ENCODE peak calls at places on chromosomes 7 and 10, in seven cellular contexts. A is ovary, T is body of pancreas, V is esophagus squamous epithelium, D is transverse colon, B is tibial nerve, I is A549. M is an unnamed sample.

GRCh38 chr10:64733980-64734379 is 1212.8 kb downstream of the REEP3 start:
- DNase-seq in A (no peak), I (peak; percentile 45), T (peak; percentile 20), B (no peak), V (no peak), D (peak; percentile 9), M (no peak)

GRCh38 chr10:96665306-96665705 is 55.0 kb downstream of the PIK3AP1 start:
- DNase-seq in B (no peak), D (no peak), V (no peak), T (no peak), A (no peak), I (peak; percentile 27), M (no peak)

GRCh38 chr7:39622609-39623311 is 612 bp upstream of the RALA start:
- DNase-seq in T (no peak), V (no peak), D (no peak), A (no peak), I (no peak), B (peak; percentile 7), M (no peak)

GRCh38 chr10:103241262-103242011 is 4.2 kb upstream of the RPEL1 start:
- DNase-seq in V (no peak), B (no peak), T (peak; percentile 83), D (peak; percentile 92), I (peak; percentile 98), A (no peak), M (peak; percentile 72)

GRCh38 chr7:33849004-33849403 is 56.3 kb upstream of the BMPER start:
- DNase-seq in I (no peak), V (no peak), D (no peak), B (no peak), A (no peak), T (no peak), M (no peak)

GRCh38 chr10:47253651-47254375 is 46.2 kb upstream of the GDF10 start:
- DNase-seq in I (no peak), V (no peak), A (no peak), B (peak; percentile 21), T (peak; percentile 86), D (peak; percentile 1), M (peak; percentile 42)

GRCh38 chr7:110317699-110318265 is 773.1 kb upstream of the LRRN3 start:
- DNase-seq in D (no peak), T (no peak), B (no peak), I (peak; percentile 59), V (no peak), A (no peak), M (no peak)

GRCh38 chr7:55438765-55439525 is 73.8 kb downstream of the LANCL2 start:
- DNase-seq in I (no peak), B (no peak), V (no peak), A (no peak), T (peak; percentile 50), D (peak; percentile 79), M (peak; percentile 50)

GRCh38 chr7:38736135-38736534 is 105.0 kb upstream of the AMPH start:
- DNase-seq in I (no peak), A (no peak), B (no peak), D (no peak), T (no peak), V (no peak), M (no peak)

GRCh38 chr7:44212018-44212417 is 11.2 kb downstream of the YKT6 start:
- DNase-seq in I (no peak), B (no peak), T (no peak), A (no peak), V (no peak), D (no peak), M (no peak)

DNA sequence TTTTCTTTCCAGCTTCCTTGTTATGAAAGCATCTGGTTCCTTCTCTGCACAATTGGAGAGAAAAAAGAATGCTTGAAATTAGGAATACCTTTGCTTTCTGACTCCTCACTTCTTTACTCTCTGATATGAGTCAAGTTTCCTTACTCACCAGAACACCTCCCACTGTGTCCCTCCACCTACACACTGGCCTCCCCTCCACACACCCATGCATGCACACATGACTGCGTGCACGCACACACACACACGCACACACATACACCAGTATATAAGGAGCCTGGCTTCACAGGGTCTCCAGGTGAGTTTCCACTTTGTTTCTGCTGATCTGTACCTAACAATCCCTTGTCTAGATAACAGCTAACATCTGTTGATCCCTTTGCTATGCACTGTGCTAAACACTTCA is 11.4 kb upstream of the PTER start:
- DNase-seq in V (no peak), T (no peak), I (no peak), D (no peak), A (no peak), B (no peak), M (no peak)
- H3K27ac ChIP-seq in V (no peak overlapping the region), T (no peak overlapping the region), I (no peak overlapping the region), D (no peak overlapping the region), A (no peak overlapping the region), B (no peak overlapping the region), M (no peak overlapping the region)

DNA sequence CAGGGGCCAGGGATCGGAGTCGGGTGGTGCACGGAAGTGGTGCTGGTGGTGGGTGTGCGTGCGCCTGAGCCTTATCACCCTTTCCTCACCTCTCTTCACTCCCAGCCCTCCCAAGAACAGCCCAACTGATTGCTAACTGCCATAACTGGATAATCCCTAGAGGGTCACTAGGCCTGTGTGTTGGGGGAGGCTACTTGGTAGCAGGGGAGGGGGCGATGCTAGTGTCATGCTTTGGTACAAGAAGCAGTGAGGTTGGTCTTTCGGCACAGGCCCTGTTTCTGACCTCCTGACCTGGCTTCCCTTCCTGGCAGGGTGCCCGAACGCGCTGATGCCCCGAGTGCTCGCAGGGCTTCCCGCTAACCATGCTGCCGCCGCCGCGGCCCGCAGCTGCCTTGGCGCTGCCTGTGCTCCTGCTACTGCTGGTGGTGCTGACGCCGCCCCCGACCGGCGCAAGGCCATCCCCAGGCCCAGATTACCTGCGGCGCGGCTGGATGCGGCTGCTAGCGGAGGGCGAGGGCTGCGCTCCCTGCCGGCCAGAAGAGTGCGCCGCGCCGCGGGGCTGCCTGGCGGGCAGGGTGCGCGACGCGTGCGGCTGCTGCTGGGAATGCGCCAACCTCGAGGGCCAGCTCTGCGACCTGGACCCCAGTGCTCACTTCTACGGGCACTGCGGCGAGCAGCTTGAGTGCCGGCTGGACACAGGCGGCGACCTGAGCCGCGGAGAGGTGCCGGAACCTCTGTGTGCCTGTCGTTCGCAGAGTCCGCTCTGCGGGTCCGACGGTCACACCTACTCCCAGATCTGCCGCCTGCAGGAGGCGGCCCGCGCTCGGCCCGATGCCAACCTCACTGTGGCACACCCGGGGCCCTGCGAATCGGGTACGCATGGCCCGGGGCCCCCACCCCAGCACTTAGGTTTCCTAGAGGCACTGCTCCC is 707 bp downstream of the KAZALD1 start:
- DNase-seq in A (peak; percentile 47), T (peak; percentile 66), V (no peak), I (peak; percentile 75), B (peak; percentile 28), D (peak; percentile 71), M (peak; percentile 57)
- TF ChIP-seq POLR2A in A (no peak), T (peak; percentile 23), V (no peak), I (peak; percentile 46), B (no peak), D (peak; percentile 61), M (no peak)

GRCh38 chr7:99123571-99124033 is 20.3 kb downstream of the SMURF1 start:
- DNase-seq in B (no peak), A (no peak), D (no peak), T (no peak), I (peak; percentile 39), V (no peak), M (no peak)

GRCh38 chr7:99120503-99120902 is 23.4 kb downstream of the SMURF1 start:
- DNase-seq in B (no peak), I (no peak), T (no peak), A (no peak), V (no peak), D (no peak), M (no peak)

GRCh38 chr7:99122762-99123161 is 21.1 kb downstream of the SMURF1 start:
- DNase-seq in V (no peak), B (no peak), D (no peak), T (no peak), A (no peak), I (no peak), M (no peak)

GRCh38 chr7:99120916-99121315 is 23.0 kb downstream of the SMURF1 start:
- DNase-seq in B (no peak), I (no peak), D (no peak), A (no peak), T (no peak), V (no peak), M (no peak)

GRCh38 chr7:99121496-99122021 is 22.3 kb downstream of the SMURF1 start:
- DNase-seq in V (no peak), T (no peak), B (no peak), A (no peak), D (no peak), I (no peak), M (no peak)
- H3K4me1 ChIP-seq in V (peaks cover 24% of the 10 kb centered on the region), T (peaks cover 31% of the 10 kb centered on the region), B (no peaks in the 10 kb centered on the region), A (peaks cover 17% of the 10 kb centered on the region), D (peaks cover 6% of the 10 kb centered on the region), I (peaks cover 40% of the 10 kb centered on the region), M (peaks cover 13% of the 10 kb centered on the region)

GRCh38 chr10:77208857-77209256 is 428.8 kb downstream of the KCNMA1 start:
- DNase-seq in B (no peak), D (no peak), I (no peak), T (no peak), V (no peak), A (no peak), M (no peak)

GRCh38 chr10:77214799-77215198 is 422.8 kb downstream of the KCNMA1 start:
- DNase-seq in I (no peak), D (no peak), T (no peak), A (no peak), B (no peak), V (no peak), M (no peak)

GRCh38 chr10:77207182-77208165 is 430.1 kb downstream of the KCNMA1 start:
- DNase-seq in B (no peak), V (no peak), A (no peak), T (no peak), I (no peak), D (no peak), M (no peak)

GRCh38 chr10:77212632-77213031 is 425.0 kb downstream of the KCNMA1 start:
- DNase-seq in I (no peak), D (no peak), B (no peak), V (no peak), T (no peak), A (no peak), M (no peak)

GRCh38 chr10:77210645-77211044 is 427.0 kb downstream of the KCNMA1 start:
- DNase-seq in D (no peak), I (no peak), V (no peak), T (no peak), B (no peak), A (no peak), M (no peak)
- H3K27ac ChIP-seq in D (peak overlapping the region; percentile 58), I (no peak overlapping the region), V (no peak overlapping the region), T (no peak overlapping the region), B (no peak overlapping the region), A (no peak overlapping the region), M (no peak overlapping the region)

GRCh38 chr7:152436279-152437147 is 710 bp upstream of the KMT2C start:
- DNase-seq in A (peak; percentile 95), D (peak; percentile 95), B (peak; percentile 93), V (peak; percentile 44), I (peak; percentile 94), T (peak; percentile 95), M (peak; percentile 94)
- TF ChIP-seq POLR2A in A (peak; percentile 80), D (no peak), B (peak; percentile 90), V (no peak), I (peak; percentile 29), T (peak; percentile 36), M (peak; percentile 76)

M was measured in thyroid gland.